ENCODE peak calls at places on chromosomes 3 and 15, in ten cellular contexts. W, K, U, F, P, D, E, I, Z and J are unnamed samples.

GRCh38 chr15:70964686-70965085 is 72.1 kb downstream of the LRRC49 start:
- DNase-seq in E (no peak), W (no peak), F (no peak), I (no peak), D (no peak), Z (no peak), P (no peak), U (no peak), K (no peak), J (no peak)

GRCh38 chr15:45703670-45704328 is 69.0 kb downstream of the SQOR start:
- DNase-seq in U (no peak), D (no peak), P (no peak), W (no peak), E (no peak), F (no peak), Z (peak), I (no peak), K (no peak), J (no peak)

GRCh38 chr15:73683624-73684536 is at the start of gene CD276:
- DNase-seq in F (peak), P (peak), Z (peak), D (peak), I (peak), W (peak), K (peak), E (peak), U (peak), J (peak)

GRCh38 chr3:55282994-55283393 is 204.1 kb downstream of the WNT5A start:
- DNase-seq in W (no peak), Z (peak), U (no peak), F (no peak), I (no peak), E (no peak), P (no peak), D (no peak), K (no peak), J (no peak)

GRCh38 chr3:164459526-164460151 is 618.7 kb downstream of the SI start:
- DNase-seq in Z (no peak), F (no peak), P (no peak), D (no peak), E (no peak), W (peak), I (no peak), U (no peak), K (no peak), J (no peak)

GRCh38 chr15:74053497-74053896 is 28.9 kb downstream of the GOLGA6A start:
- DNase-seq in D (no peak), I (no peak), W (no peak), Z (no peak), P (no peak), U (no peak), K (no peak), E (no peak), F (no peak), J (no peak)

GRCh38 chr3:104214937-104215336 is 1151.8 kb upstream of the ALCAM start:
- DNase-seq in F (no peak), D (no peak), W (no peak), U (no peak), K (no peak), E (no peak), Z (no peak), I (no peak), P (no peak), J (no peak)

GRCh38 chr3:98013428-98014349 is 21.4 kb downstream of the GABRR3 start:
- DNase-seq in F (no peak), U (peak), E (no peak), I (no peak), W (no peak), Z (no peak), D (no peak), K (no peak), P (peak), J (no peak)

GRCh38 chr15:73650387-73651126 is 17.4 kb upstream of the NPTN start:
- DNase-seq in I (no peak), U (peak), P (peak), W (peak), Z (no peak), K (no peak), E (no peak), F (no peak), D (no peak), J (no peak)

GRCh38 chr15:67066041-67067021 is 929 bp downstream of the SMAD3 start:
- DNase-seq in F (peak), D (no peak), I (no peak), U (no peak), E (no peak), P (no peak), Z (no peak), W (peak), K (peak), J (no peak)

GRCh38 chr3:167406876-167407492 is 26.9 kb upstream of the ZBBX start:
- DNase-seq in K (peak), D (no peak), I (no peak), F (no peak), E (peak), W (peak), P (peak), U (peak), Z (peak), J (no peak)

GRCh38 chr3:178223876-178224275 is 312.4 kb upstream of the KCNMB2 start:
- DNase-seq in D (no peak), P (peak), W (no peak), E (no peak), Z (no peak), I (no peak), U (peak), K (no peak), F (no peak), J (no peak)

GRCh38 chr3:114878119-114878839 is 268.8 kb downstream of the ZBTB20 start:
- DNase-seq in P (no peak), Z (no peak), K (no peak), F (no peak), D (no peak), W (peak), U (peak), I (no peak), E (no peak), J (no peak)

GRCh38 chr15:38202356-38202755 is 50.3 kb upstream of the SPRED1 start:
- DNase-seq in K (no peak), I (no peak), Z (no peak), D (no peak), E (no peak), U (no peak), P (no peak), F (no peak), W (peak), J (no peak)

GRCh38 chr3:54047568-54047967 is 74.8 kb upstream of the CACNA2D3 start:
- DNase-seq in E (no peak), U (peak), W (peak), I (no peak), D (no peak), P (peak), F (no peak), K (no peak), Z (no peak), J (no peak)

GRCh38 chr3:194959217-194959616 is 273.5 kb downstream of the FAM43A start:
- DNase-seq in P (no peak), U (no peak), K (no peak), F (no peak), I (peak), D (no peak), E (no peak), Z (no peak), W (no peak), J (no peak)

GRCh38 chr15:65525622-65526021 is 4.6 kb upstream of the HACD3 start:
- DNase-seq in I (no peak), F (peak), D (no peak), K (no peak), W (peak), P (peak), Z (no peak), U (peak), E (no peak), J (no peak)

GRCh38 chr3:175093738-175094137 is 234.6 kb downstream of the NAALADL2 start:
- DNase-seq in P (no peak), Z (no peak), F (no peak), E (no peak), U (no peak), K (no peak), I (no peak), D (no peak), W (no peak), J (no peak)

GRCh38 chr3:100963041-100963440 is 30.2 kb downstream of the ABI3BP start:
- DNase-seq in K (no peak), I (no peak), D (no peak), F (no peak), E (no peak), Z (no peak), P (no peak), W (peak), U (no peak), J (no peak)

GRCh38 chr3:122530164-122530563 is 15.4 kb upstream of the KPNA1 start:
- DNase-seq in F (no peak), W (no peak), U (no peak), D (no peak), P (no peak), K (no peak), E (no peak), Z (no peak), I (no peak), J (no peak)

GRCh38 chr15:50907866-50908208 is 646 bp upstream of the AP4E1 start:
- DNase-seq in D (no peak), W (peak), Z (peak), K (no peak), U (peak), F (no peak), I (no peak), P (peak), E (no peak), J (no peak)

DNA sequence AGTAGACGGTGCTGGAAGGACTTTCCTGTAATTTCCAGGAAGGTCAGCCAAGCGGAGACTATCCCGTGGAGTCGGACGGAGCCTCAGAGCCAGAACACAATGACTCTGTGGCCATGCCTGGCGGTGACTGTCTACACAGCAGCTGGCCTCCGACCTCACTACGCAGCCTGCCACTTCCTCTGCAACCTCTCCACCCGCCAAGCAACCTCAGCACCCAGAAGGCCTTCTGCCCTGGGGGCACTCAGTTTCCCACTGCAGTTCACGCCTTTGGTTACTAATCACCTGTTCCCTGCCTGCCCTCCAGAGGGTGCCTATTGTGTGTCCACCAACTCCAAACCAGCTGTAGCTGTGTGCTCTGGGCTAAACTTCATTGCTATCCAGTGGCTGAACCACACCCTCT is 44.0 kb downstream of the TM2D3 start:
- DNase-seq in E (no peak), W (no peak), P (no peak), K (no peak), I (no peak), D (no peak), F (no peak), Z (no peak), U (no peak), J (no peak)
- TF ChIP-seq CTCF in E (no peak), W (no peak), P (no peak), K (no peak), I (no peak), D (no peak), F (no peak), Z (no peak), U (no peak), J (no peak)

GRCh38 chr3:182673336-182673735 is 120.0 kb upstream of the ATP11B start:
- DNase-seq in K (no peak), Z (no peak), W (no peak), P (no peak), U (no peak), D (no peak), F (no peak), E (no peak), I (no peak), J (no peak)

GRCh38 chr3:182671942-182672341 is 121.4 kb upstream of the ATP11B start:
- DNase-seq in E (no peak), U (peak), P (peak), F (no peak), K (no peak), W (peak), Z (no peak), D (no peak), I (no peak), J (no peak)

GRCh38 chr3:182668541-182668940 is 124.8 kb upstream of the ATP11B start:
- DNase-seq in I (no peak), U (no peak), W (no peak), P (no peak), Z (no peak), K (no peak), F (no peak), D (no peak), E (no peak), J (no peak)

DNA sequence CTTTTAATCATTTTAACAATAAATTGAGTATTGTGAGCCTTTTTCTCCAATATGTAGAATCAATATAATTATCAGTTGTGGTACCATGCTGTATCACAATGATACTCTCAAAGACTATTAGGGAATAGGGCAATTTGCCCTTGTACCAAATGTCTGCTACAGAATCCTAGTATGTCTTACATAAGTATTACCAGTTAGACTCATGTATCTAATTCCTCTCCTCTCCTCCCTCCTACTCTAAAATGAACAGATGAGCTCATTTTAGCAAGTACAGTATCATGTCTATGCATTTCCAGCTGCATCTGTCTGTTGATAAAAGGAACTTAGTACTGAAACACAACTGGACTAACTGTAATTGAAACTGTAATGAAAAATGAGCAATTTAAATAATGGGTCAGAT is 124.3 kb upstream of the ATP11B start:
- DNase-seq in D (no peak), W (no peak), P (no peak), Z (no peak), K (no peak), I (no peak), E (no peak), F (no peak), U (no peak), J (no peak)
- TF ChIP-seq CTCF in D (no peak), W (no peak), P (no peak), Z (no peak), K (no peak), I (no peak), E (no peak), F (no peak), U (no peak), J (no peak)

GRCh38 chr15:62850791-62851291 is 191.7 kb upstream of the TPM1 start:
- DNase-seq in P (peak), U (peak), F (no peak), W (peak), Z (peak), K (no peak), I (no peak), D (peak), E (no peak), J (no peak)
- TF ChIP-seq CTCF in P (no peak), U (no peak), F (no peak), W (no peak), Z (no peak), K (no peak), I (no peak), D (no peak), E (no peak), J (no peak)

GRCh38 chr3:11271986-11272904 is at the start of gene ATG7:
- DNase-seq in K (peak), D (peak), F (peak), W (peak), Z (peak), E (peak), P (peak), I (peak), U (peak), J (peak)
- TF ChIP-seq CTCF in K (peak), D (no peak), F (no peak), W (no peak), Z (no peak), E (no peak), P (no peak), I (peak), U (no peak), J (no peak)

GRCh38 chr3:42557849-42558248 is 23.9 kb downstream of the SEC22C start:
- DNase-seq in K (no peak), W (no peak), Z (no peak), D (no peak), P (no peak), F (no peak), E (no peak), I (no peak), U (no peak), J (no peak)
- TF ChIP-seq CTCF in K (no peak), W (no peak), Z (no peak), D (no peak), P (no peak), F (no peak), E (no peak), I (peak), U (no peak), J (no peak)

DNA sequence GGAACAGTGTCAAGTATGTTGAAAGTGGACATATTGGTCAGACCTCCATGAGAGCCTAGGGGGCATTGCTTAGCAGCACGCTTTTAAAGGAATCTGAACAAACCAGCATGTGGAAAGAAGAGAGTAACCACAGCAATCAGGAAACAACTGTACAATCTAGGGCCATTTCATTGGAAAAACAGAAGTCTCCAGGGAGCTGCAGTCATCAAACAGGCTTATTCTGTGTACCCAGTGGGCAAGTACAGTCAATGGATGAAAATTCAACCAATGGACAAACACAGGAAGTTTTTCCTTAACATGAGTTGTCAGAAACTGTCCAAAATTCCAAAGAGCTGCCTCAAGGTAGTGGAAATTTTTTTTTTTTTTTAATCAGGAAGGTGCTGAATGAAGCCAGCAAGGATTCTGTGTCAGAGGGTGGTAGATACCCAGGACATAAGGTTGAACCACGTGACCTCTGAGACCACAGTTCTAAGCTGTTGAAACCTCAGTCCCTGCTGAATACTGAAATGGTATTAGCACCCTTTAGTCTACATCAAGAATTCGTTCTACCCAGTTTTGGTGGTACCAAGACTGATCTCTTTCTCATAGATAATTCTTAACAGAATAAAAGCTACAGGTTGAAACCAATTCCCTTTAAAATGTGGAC is 4.4 kb upstream of the DLG1 start:
- DNase-seq in I (no peak), D (no peak), W (peak), K (no peak), E (no peak), P (peak), F (no peak), U (peak), Z (no peak), J (no peak)
- TF ChIP-seq CTCF in I (no peak), D (no peak), W (no peak), K (no peak), E (no peak), P (no peak), F (no peak), U (no peak), Z (no peak), J (no peak)